ENCODE peak calls at places on chromosomes 16 and 17, in four cellular contexts. J is HepG2; Q is CD8-positive, alpha-beta memory T cell; O is psoas muscle. T is an unnamed sample.

GRCh38 chr17:64262422-64263260 is at the start of gene TEX2:
- DNase-seq in Q (peak), O (peak), J (peak), T (peak)

GRCh38 chr17:75854111-75854748 is 905 bp downstream of the WBP2 start:
- DNase-seq in J (peak), O (no peak), Q (no peak), T (peak)

GRCh38 chr16:54509406-54509931 is 222.9 kb upstream of the IRX3 start:
- DNase-seq in J (no peak), O (no peak), Q (no peak), T (no peak)

GRCh38 chr17:40319651-40320550 is 10.9 kb downstream of the RARA start:
- DNase-seq in Q (peak), O (peak), J (no peak), T (no peak)

GRCh38 chr17:68089881-68090280 is 54.3 kb downstream of the KPNA2 start:
- DNase-seq in Q (no peak), J (peak), O (no peak), T (peak)

GRCh38 chr17:81429813-81430510 is 34.7 kb downstream of the BAHCC1 start:
- DNase-seq in O (peak), J (no peak), Q (no peak), T (no peak)

GRCh38 chr16:81005644-81006471 is 827 bp downstream of the CMC2 start:
- DNase-seq in Q (no peak), J (peak), O (no peak), T (peak)

GRCh38 chr17:17669851-17670232 is 11.4 kb upstream of the RAI1 start:
- DNase-seq in O (no peak), J (no peak), Q (no peak), T (no peak)

GRCh38 chr16:88352261-88353200 is 30.2 kb upstream of the ZNF469 start:
- DNase-seq in O (peak), Q (no peak), J (no peak), T (no peak)

GRCh38 chr16:79950932-79951719 is 350.6 kb upstream of the MAF start:
- DNase-seq in J (no peak), Q (no peak), O (no peak), T (no peak)

GRCh38 chr17:64209356-64209941 is 53.6 kb downstream of the TEX2 start:
- DNase-seq in O (no peak), Q (no peak), J (no peak), T (no peak)

GRCh38 chr16:56520251-56520577 is 390 bp upstream of the BBS2 start:
- DNase-seq in J (no peak), O (no peak), Q (no peak), T (no peak)

GRCh38 chr16:59591480-59591879 is 857.4 kb upstream of the GOT2 start:
- DNase-seq in O (no peak), Q (no peak), J (no peak), T (no peak)

GRCh38 chr16:1991588-1992474 is 2.1 kb downstream of the SYNGR3 start:
- DNase-seq in J (no peak), O (peak), Q (peak), T (peak)

GRCh38 chr17:40524243-40524965 is 23.0 kb upstream of the TNS4 start:
- DNase-seq in O (no peak), J (peak), Q (no peak), T (no peak)

GRCh38 chr16:27398894-27399853 is 2.8 kb upstream of the IL21R start:
- DNase-seq in Q (no peak), J (no peak), O (no peak), T (no peak)

GRCh38 chr17:29628619-29629018 is 5.9 kb upstream of the CORO6 start:
- DNase-seq in O (no peak), J (no peak), Q (no peak), T (no peak)

GRCh38 chr17:7313890-7314718 is 1.1 kb downstream of the GPS2 start:
- DNase-seq in J (no peak), Q (no peak), O (no peak), T (no peak)

GRCh38 chr17:81630274-81630673 is 6.6 kb downstream of the NPLOC4 start:
- DNase-seq in J (no peak), O (no peak), Q (no peak), T (no peak)

GRCh38 chr16:84044108-84044488 is 1.5 kb upstream of the SLC38A8 start:
- DNase-seq in O (no peak), J (peak), Q (no peak), T (peak)

GRCh38 chr16:87178177-87178863 is 138.9 kb downstream of the C16orf95 start:
- DNase-seq in O (no peak), J (no peak), Q (no peak), T (no peak)
- H3K27ac ChIP-seq in O (no peak), J (no peak), Q (no peak), T (no peak)

GRCh38 chr17:77328823-77329740 is 188.3 kb downstream of the SEC14L1 start:
- DNase-seq in J (no peak), Q (no peak), O (no peak), T (peak)
- H3K27ac ChIP-seq in J (no peak), Q (no peak), O (no peak), T (no peak)

DNA sequence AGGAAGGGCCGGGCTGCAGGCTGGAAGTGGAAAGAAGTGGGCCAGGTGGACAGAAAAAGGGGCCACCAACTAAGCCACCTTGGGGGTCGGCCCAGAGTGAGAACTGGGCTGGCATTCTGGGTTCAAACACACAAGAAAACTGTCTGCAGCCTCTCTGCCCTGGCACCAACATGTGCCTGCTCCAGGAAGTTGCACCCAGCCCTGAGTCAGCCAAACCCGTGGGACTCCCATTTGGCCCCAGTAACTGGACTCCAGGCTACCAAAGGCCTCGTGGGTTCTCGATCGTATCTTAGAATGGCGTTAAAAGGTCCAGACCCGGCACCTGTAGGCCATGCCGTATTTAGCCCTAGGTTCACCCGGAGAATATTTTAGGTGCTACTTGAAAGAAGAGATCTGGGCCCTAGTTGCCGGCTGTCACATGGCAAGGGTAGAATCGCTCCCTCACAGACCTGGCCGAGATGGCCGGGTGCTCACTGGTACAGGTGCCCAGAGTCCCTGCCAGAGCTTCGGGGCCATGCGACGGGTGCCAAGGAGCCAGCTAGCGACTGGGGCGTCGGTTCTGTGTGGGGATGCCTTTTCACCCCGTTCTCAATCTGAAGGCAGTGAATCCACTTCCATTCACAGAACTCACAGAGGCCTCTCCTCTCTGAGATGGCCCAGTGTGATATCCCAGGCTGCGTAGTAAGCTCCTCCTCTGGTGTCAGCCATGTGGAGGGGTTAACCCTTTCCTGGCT is 236.7 kb downstream of the MRTFB start:
- DNase-seq in J (no peak), O (peak), Q (no peak), T (no peak)
- H3K27ac ChIP-seq in J (peak), O (peak), Q (no peak), T (no peak)

GRCh38 chr16:11719171-11719570 is 23.5 kb downstream of the TXNDC11 start:
- DNase-seq in O (no peak), Q (no peak), J (peak), T (peak)
- H3K27ac ChIP-seq in O (peak), Q (no peak), J (peak), T (no peak)

GRCh38 chr16:4316732-4317461 is 1.0 kb downstream of the GLIS2 start:
- DNase-seq in Q (no peak), O (peak), J (no peak), T (no peak)

GRCh38 chr16:4320030-4320429 is 4.2 kb downstream of the GLIS2 start:
- DNase-seq in J (no peak), O (peak), Q (no peak), T (no peak)

GRCh38 chr16:4319454-4319853 is 3.6 kb downstream of the GLIS2 start:
- DNase-seq in O (peak), J (no peak), Q (peak), T (no peak)

GRCh38 chr16:4317471-4318170 is 1.8 kb downstream of the GLIS2 start:
- DNase-seq in Q (no peak), O (no peak), J (no peak), T (no peak)

DNA sequence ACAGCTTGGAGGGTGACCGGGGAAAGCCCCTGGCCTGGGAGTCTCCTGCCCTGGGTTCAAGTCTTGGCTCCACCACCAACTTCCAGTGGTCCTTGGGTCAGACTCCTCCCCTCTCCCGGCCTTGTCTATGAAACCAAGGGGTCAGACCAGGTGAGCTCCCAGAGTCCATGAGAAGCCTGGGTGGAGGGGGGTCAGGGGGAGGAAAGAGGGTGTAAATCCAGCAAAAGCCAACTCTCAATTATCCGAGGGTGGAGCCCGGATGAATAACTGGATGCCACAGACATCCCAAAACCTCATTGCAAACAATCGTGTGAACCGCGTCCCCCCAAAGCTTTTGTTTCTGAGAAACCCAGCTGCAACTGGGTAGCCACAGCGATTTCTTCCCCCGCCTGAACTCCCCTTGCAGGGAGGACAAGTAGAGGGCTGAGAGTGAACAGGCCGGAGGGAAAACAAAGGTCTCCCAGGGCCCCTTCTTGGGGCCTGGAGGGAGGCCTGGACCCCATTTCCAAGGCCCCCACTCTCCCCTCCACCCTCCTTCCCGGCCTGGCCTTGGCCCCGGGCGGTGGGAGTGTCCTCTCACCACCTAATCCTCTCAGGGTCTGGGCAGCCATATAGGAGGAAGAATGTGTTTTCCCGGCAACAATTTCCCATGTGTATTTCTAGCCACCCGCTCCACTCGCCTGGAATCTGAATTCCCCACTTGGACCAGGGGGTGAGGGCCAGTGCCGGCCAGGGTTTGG is 2.5 kb downstream of the GLIS2 start:
- DNase-seq in Q (no peak), O (no peak), J (no peak), T (no peak)
- H3K27ac ChIP-seq in Q (no peak), O (no peak), J (no peak), T (no peak)

T was measured in small intestine.